ENCODE peak calls at places on chromosomes 2 and 18, in four cellular contexts. U is SK-N-SH, I is cardiac fibroblast, W is cardiac muscle cell. L is an unnamed sample.

GRCh38 chr2:72755647-72756423 is 70.0 kb downstream of the EXOC6B start:
- DNase-seq in U (no peak), I (peak; percentile 56), W (peak; percentile 8), L (no peak)

GRCh38 chr2:105104208-105104731 is 66.4 kb downstream of the MRPS9 start:
- DNase-seq in W (no peak), U (no peak), I (peak; percentile 13), L (no peak)

GRCh38 chr2:169361706-169362345 is 508 bp downstream of the LRP2 start:
- DNase-seq in I (no peak), U (peak; percentile 60), W (peak; percentile 74), L (peak; percentile 48)

GRCh38 chr18:57441395-57441794 is 6.2 kb downstream of the ONECUT2 start:
- DNase-seq in W (no peak), I (peak; percentile 46), U (no peak), L (peak; percentile 51)

GRCh38 chr2:240435955-240436625 is 627 bp downstream of the GPC1 start:
- DNase-seq in I (peak; percentile 24), W (peak; percentile 57), U (peak; percentile 78), L (no peak)

GRCh38 chr18:60549338-60549960 is 176.9 kb upstream of the MC4R start:
- DNase-seq in U (peak; percentile 43), I (peak; percentile 85), W (peak; percentile 87), L (peak; percentile 41)

GRCh38 chr2:122341007-122341406 is 585.6 kb downstream of the TSN start:
- DNase-seq in U (no peak), W (no peak), I (peak; percentile 93), L (no peak)

GRCh38 chr2:163610817-163611556 is 124.8 kb downstream of the FIGN start:
- DNase-seq in U (peak; percentile 9), W (no peak), I (no peak), L (no peak)

GRCh38 chr2:155546715-155547555 is 785.6 kb downstream of the NR4A2 start:
- DNase-seq in U (peak; percentile 1), I (peak; percentile 38), W (no peak), L (no peak)

GRCh38 chr2:109721117-109721504 is 73.0 kb upstream of the RGPD5 start:
- DNase-seq in W (no peak), U (no peak), I (no peak), L (no peak)

GRCh38 chr18:56285387-56286055 is 352.9 kb downstream of the TXNL1 start:
- DNase-seq in U (no peak), W (no peak), I (peak; percentile 27), L (no peak)

GRCh38 chr18:2410688-2411087 is 160.6 kb downstream of the METTL4 start:
- DNase-seq in I (peak; percentile 7), U (no peak), W (no peak), L (no peak)

GRCh38 chr2:201644001-201644400 is 698 bp upstream of the TMEM237 start:
- DNase-seq in U (no peak), W (no peak), I (peak; percentile 44), L (no peak)

GRCh38 chr2:236365258-236366048 is 101.2 kb upstream of the ASB18 start:
- DNase-seq in W (no peak), U (no peak), I (no peak), L (no peak)

GRCh38 chr2:96800762-96801463 is 15.2 kb upstream of the CNNM3 start:
- DNase-seq in W (peak; percentile 79), I (peak; percentile 52), U (peak; percentile 93), L (peak; percentile 91)

GRCh38 chr2:240685771-240686371 is 3.2 kb upstream of the AQP12B start:
- DNase-seq in U (peak; percentile 36), I (no peak), W (no peak), L (no peak)

GRCh38 chr2:3729786-3730185 is 26.4 kb downstream of the DCDC2C start:
- DNase-seq in U (no peak), I (no peak), W (no peak), L (no peak)

GRCh38 chr2:127256866-127257265 is 36.8 kb upstream of the CYP27C1 start:
- DNase-seq in I (no peak), W (no peak), U (no peak), L (no peak)

GRCh38 chr18:23487738-23488625 is 15.3 kb upstream of the RMC1 start:
- DNase-seq in U (no peak), I (peak; percentile 21), W (no peak), L (peak; percentile 52)

GRCh38 chr2:11495844-11496271 is 29.9 kb upstream of the E2F6 start:
- DNase-seq in W (peak; percentile 34), I (peak; percentile 6), U (no peak), L (no peak)

GRCh38 chr2:168679741-168680140 is 122.7 kb upstream of the NOSTRIN start:
- DNase-seq in U (no peak), I (no peak), W (no peak), L (no peak)

GRCh38 chr2:10170256-10170655 is 47.7 kb downstream of the RRM2 start:
- DNase-seq in I (peak; percentile 50), W (no peak), U (peak; percentile 63), L (no peak)

GRCh38 chr18:58087928-58088722 is 44.1 kb downstream of the NEDD4L start:
- DNase-seq in U (no peak), I (peak; percentile 12), W (no peak), L (no peak)

GRCh38 chr2:56707650-56708049 is 523.9 kb downstream of the CCDC85A start:
- DNase-seq in U (no peak), I (no peak), W (no peak), L (no peak)

GRCh38 chr2:43062058-43062457 is 164.3 kb downstream of the ZFP36L2 start:
- DNase-seq in W (no peak), I (no peak), U (no peak), L (no peak)

GRCh38 chr2:24986397-24986796 is 14.6 kb upstream of the DNAJC27 start:
- DNase-seq in U (no peak), I (no peak), W (peak; percentile 43), L (no peak)

GRCh38 chr2:152762202-152762601 is 43.8 kb downstream of the ARL6IP6 start:
- DNase-seq in U (no peak), I (peak; percentile 96), W (no peak), L (no peak)

GRCh38 chr2:222483513-222484039 is 59.2 kb downstream of the SGPP2 start:
- DNase-seq in U (no peak), W (peak; percentile 24), I (no peak), L (no peak)

GRCh38 chr2:62478093-62478580 is 27.9 kb downstream of the TMEM17 start:
- DNase-seq in W (no peak), I (peak; percentile 39), U (no peak), L (no peak)

GRCh38 chr18:74589021-74589420 is 8.6 kb upstream of the ZNF407 start:
- DNase-seq in W (no peak), U (no peak), I (no peak), L (no peak)

GRCh38 chr2:25340340-25340886 is 1.3 kb downstream of the DNMT3A start:
- DNase-seq in W (peak; percentile 48), U (peak; percentile 91), I (no peak), L (peak; percentile 51)

GRCh38 chr2:33219850-33220275 is 256.6 kb upstream of the RASGRP3 start:
- DNase-seq in I (peak; percentile 56), U (no peak), W (no peak), L (no peak)

GRCh38 chr2:161709428-161709827 is 85.2 kb downstream of the SLC4A10 start:
- DNase-seq in I (no peak), W (no peak), U (no peak), L (no peak)

GRCh38 chr2:235639387-235639786 is 145.5 kb downstream of the AGAP1 start:
- DNase-seq in U (peak; percentile 73), I (peak; percentile 96), W (no peak), L (no peak)

DNA sequence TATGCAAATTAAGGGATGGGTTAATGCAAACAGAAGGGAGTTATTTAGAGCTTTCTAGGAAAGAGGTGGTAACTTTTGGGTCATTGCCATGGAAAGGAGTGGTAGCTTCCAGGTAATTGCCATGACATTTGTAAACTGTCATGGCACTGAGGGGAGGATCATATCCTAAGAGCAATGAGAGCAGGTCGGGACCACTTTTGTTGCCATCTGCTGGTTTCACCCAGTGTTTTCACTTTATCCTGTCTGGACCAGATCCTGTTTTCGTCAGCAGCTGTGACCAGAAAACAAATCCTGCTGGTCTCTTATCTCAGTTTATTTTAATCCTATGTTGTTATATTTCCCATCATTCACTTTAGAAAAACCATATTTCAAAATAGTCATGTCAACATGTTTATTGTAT is 874 bp downstream of the C2orf66 start:
- DNase-seq in I (peak; percentile 6), U (peak; percentile 7), W (no peak), L (no peak)
- TF ChIP-seq CTCF in I (no peak), U (no peak), W (peak; percentile 14), L (no peak)

GRCh38 chr2:106108351-106108750 is 85.8 kb downstream of the UXS1 start:
- DNase-seq in W (peak; percentile 61), I (peak; percentile 32), U (peak; percentile 54), L (no peak)
- TF ChIP-seq CTCF in W (peak; percentile 55), I (peak; percentile 33), U (peak; percentile 35), L (peak; percentile 31)

DNA sequence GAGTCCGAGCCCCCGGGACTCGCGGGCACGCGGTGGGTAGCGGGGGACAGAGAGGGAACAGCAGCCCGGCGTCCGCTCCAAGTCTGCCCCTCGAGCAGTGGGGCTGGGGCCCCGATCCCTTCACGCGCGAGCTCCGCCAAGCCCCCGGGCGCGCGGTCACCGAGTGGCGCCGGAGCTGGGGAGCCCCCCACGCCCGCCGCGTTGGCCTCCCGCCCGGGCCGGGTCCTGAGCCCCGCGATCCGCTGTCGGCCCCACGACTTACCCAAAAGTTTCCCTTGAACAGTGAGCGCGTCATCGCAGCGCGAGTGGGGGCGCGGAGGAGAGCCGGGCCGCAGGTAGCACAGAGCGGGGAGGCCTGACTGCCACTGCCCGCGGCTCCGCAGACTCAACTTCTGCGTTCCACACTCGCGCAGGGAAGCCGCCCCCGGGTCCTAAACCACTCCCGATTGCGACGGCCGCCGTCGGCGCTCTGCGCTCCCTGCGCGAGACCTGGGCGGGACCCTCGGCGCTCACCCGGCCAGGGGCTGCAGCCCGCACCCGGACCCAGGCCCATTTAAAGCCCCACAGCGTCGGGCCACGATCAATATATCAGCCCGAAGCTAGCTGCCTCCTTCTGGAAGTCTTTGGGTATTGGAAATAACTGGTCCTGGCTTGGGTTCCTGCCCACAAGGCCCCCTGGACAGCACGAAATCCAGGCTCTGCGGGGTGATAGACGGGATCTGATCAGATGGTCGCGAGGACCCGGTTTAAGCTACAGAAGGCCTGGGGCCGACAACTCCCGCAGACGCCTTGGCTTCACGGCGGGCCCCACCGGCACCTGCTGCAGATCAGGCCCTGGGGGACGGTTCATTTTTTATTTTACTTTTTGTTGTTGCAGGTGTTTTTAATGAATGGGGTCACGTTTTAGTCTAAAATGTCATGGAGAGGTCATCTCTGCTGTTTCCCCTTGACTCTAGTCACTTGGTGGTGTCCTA is at the start of gene PSTPIP2:
- DNase-seq in W (peak; percentile 82), U (peak; percentile 84), I (peak; percentile 64), L (peak; percentile 76)
- TF ChIP-seq CTCF in W (no peak), U (peak; percentile 24), I (peak; percentile 9), L (no peak)

DNA sequence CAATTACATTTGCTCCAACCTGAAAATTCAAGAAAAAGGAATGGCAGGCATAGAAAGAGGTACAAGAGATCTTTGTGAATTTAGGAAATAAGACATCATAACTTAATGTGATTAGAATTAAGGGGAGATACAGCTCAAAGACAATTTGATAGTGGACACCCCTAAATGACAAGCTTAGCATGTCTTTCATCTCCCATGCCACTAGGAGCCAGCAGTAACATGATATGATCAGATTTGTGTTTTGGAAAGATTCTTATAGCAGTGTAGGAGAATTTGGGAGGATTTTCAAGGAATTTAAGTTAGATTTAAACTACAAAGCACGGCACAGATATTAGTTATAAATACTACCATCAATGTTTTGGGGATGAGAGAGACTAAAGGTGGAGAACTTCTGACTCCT is 340.8 kb downstream of the RDH14 start:
- DNase-seq in I (peak; percentile 34), U (no peak), W (no peak), L (no peak)
- TF ChIP-seq CTCF in I (peak; percentile 45), U (peak; percentile 27), W (peak; percentile 38), L (no peak)

GRCh38 chr2:67729474-67729873 is 332.3 kb downstream of the ETAA1 start:
- DNase-seq in U (no peak), W (no peak), I (no peak), L (no peak)

GRCh38 chr2:67727623-67728022 is 330.5 kb downstream of the ETAA1 start:
- DNase-seq in W (no peak), I (no peak), U (no peak), L (no peak)

GRCh38 chr2:67733517-67733916 is 329.3 kb downstream of the C1D start:
- DNase-seq in W (peak; percentile 41), U (peak; percentile 54), I (peak; percentile 45), L (no peak)
- TF ChIP-seq CTCF in W (peak; percentile 56), U (peak; percentile 48), I (peak; percentile 62), L (peak; percentile 27)